ENCODE peak calls at places on chromosomes 7 and 10, in four cellular contexts. H is heart right ventricle, G is cardiac muscle cell, L is fibroblast of lung. U is an unnamed sample.
A peak's percentile ranks its signal among the peaks of the same experiment; 100 is the strongest.

GRCh38 chr10:95250856-95251255 is 39.9 kb downstream of the PDLIM1 start:
- DNase-seq in H (no peak), L (no peak), G (no peak), U (peak; percentile 3)

GRCh38 chr7:74183653-74184450 is 9.7 kb downstream of the EIF4H start:
- DNase-seq in H (no peak), G (no peak), L (no peak), U (no peak)

GRCh38 chr7:108200326-108200725 is 70.2 kb upstream of the LAMB4 start:
- DNase-seq in L (peak; percentile 24), G (no peak), H (no peak), U (no peak)

GRCh38 chr10:92914478-92915066 is 66.3 kb downstream of the EXOC6 start:
- DNase-seq in G (peak; percentile 60), L (peak; percentile 33), H (no peak), U (peak; percentile 44)

GRCh38 chr7:108973075-108973474 is 403.4 kb downstream of the DNAJB9 start:
- DNase-seq in G (peak; percentile 1), L (peak; percentile 1), H (no peak), U (no peak)

GRCh38 chr10:124125305-124126116 is 32.1 kb upstream of the CHST15 start:
- DNase-seq in G (peak; percentile 26), H (no peak), L (peak; percentile 81), U (peak; percentile 12)

GRCh38 chr10:85558533-85558932 is 808.1 kb downstream of the GRID1 start:
- DNase-seq in L (no peak), G (no peak), H (no peak), U (no peak)

GRCh38 chr10:132926777-132927650 is 15.4 kb downstream of the CFAP46 start:
- DNase-seq in G (no peak), L (no peak), H (no peak), U (no peak)

GRCh38 chr10:6070647-6071046 is 8.5 kb upstream of the IL2RA start:
- DNase-seq in L (peak; percentile 32), G (peak; percentile 33), H (no peak), U (no peak)

GRCh38 chr7:130639391-130639790 is 29.2 kb downstream of the COPG2 start:
- DNase-seq in L (no peak), G (no peak), H (no peak), U (no peak)

GRCh38 chr7:30996883-30997282 is 33.1 kb downstream of the GHRHR start:
- DNase-seq in L (no peak), G (no peak), H (no peak), U (no peak)

GRCh38 chr7:80804581-80804980 is 114.3 kb downstream of the SEMA3C start:
- DNase-seq in L (no peak), H (no peak), G (no peak), U (no peak)

GRCh38 chr10:80443531-80443974 is 10.6 kb upstream of the TSPAN14 start:
- DNase-seq in H (no peak), G (peak; percentile 67), L (no peak), U (peak; percentile 72)

GRCh38 chr7:18873674-18874341 is 243.6 kb downstream of the TWIST1 start:
- DNase-seq in H (no peak), L (peak; percentile 26), G (peak; percentile 50), U (no peak)

GRCh38 chr10:63120554-63120953 is 12.6 kb upstream of the NRBF2 start:
- DNase-seq in H (no peak), L (peak; percentile 99), G (peak; percentile 90), U (no peak)

GRCh38 chr7:78912781-78913180 is 540.7 kb downstream of the MAGI2 start:
- DNase-seq in G (peak; percentile 1), L (peak; percentile 10), H (no peak), U (no peak)

GRCh38 chr10:132642732-132643008 is 105.1 kb downstream of the INPP5A start:
- DNase-seq in L (no peak), G (no peak), H (no peak), U (no peak)

GRCh38 chr10:98391578-98391991 is 23.4 kb downstream of the PYROXD2 start:
- DNase-seq in L (no peak), G (peak; percentile 56), H (peak; percentile 66), U (no peak)

GRCh38 chr10:92695679-92696605 is 6.2 kb downstream of the HHEX start:
- DNase-seq in G (peak; percentile 59), H (no peak), L (peak; percentile 68), U (peak; percentile 91)

GRCh38 chr7:30708983-30709382 is 26.7 kb upstream of the CRHR2 start:
- DNase-seq in L (no peak), G (peak; percentile 85), H (peak; percentile 60), U (peak; percentile 36)

GRCh38 chr7:152733286-152733934 is 26.1 kb upstream of the ACTR3B start:
- DNase-seq in L (peak; percentile 3), G (no peak), H (no peak), U (no peak)
- H3K9me3 ChIP-seq in L (no peaks in the 10 kb centered on the region), G (no peaks in the 10 kb centered on the region), H (peaks cover 37% of the 10 kb centered on the region), U (no peaks in the 10 kb centered on the region)

GRCh38 chr10:74011762-74012161 is 13.8 kb downstream of the VCL start:
- DNase-seq in G (peak; percentile 94), L (peak; percentile 94), H (no peak), U (peak; percentile 57)
- H3K4me3 ChIP-seq in G (no peak overlapping the region), L (no peak overlapping the region), H (no peak overlapping the region), U (no peak overlapping the region)

GRCh38 chr7:68313806-68314205 is 1284.5 kb upstream of the AUTS2 start:
- DNase-seq in H (no peak), L (no peak), G (no peak), U (no peak)

GRCh38 chr7:68314208-68314607 is 1284.1 kb upstream of the AUTS2 start:
- DNase-seq in G (no peak), L (no peak), H (no peak), U (no peak)

GRCh38 chr7:68309271-68309670 is 1289.0 kb upstream of the AUTS2 start:
- DNase-seq in G (no peak), H (no peak), L (no peak), U (no peak)

GRCh38 chr7:68309806-68310205 is 1288.5 kb upstream of the AUTS2 start:
- DNase-seq in L (peak; percentile 51), G (no peak), H (no peak), U (no peak)

GRCh38 chr7:68311958-68312357 is 1286.3 kb upstream of the AUTS2 start:
- DNase-seq in G (no peak), L (no peak), H (no peak), U (no peak)
- H3K9me3 ChIP-seq in G (no peaks in the 10 kb centered on the region), L (no peaks in the 10 kb centered on the region), H (no peaks in the 10 kb centered on the region), U (no peaks in the 10 kb centered on the region)

GRCh38 chr7:132618956-132619305 is 42.7 kb upstream of the PLXNA4 start:
- DNase-seq in L (peak; percentile 80), H (no peak), G (peak; percentile 66), U (no peak)
- H3K4me3 ChIP-seq in L (no peak overlapping the region), H (no peak overlapping the region), G (no peak overlapping the region), U (no peak overlapping the region)

GRCh38 chr7:57438244-57438643 is 11.7 kb upstream of the ZNF716 start:
- DNase-seq in L (no peak), G (no peak), H (no peak), U (no peak)

GRCh38 chr7:57437581-57437980 is 12.4 kb upstream of the ZNF716 start:
- DNase-seq in G (no peak), H (no peak), L (no peak), U (no peak)

GRCh38 chr7:57427594-57427993 is 22.4 kb upstream of the ZNF716 start:
- DNase-seq in G (no peak), L (no peak), H (no peak), U (no peak)

GRCh38 chr7:57427146-57427545 is 22.8 kb upstream of the ZNF716 start:
- DNase-seq in G (no peak), H (no peak), L (no peak), U (no peak)

GRCh38 chr7:57432583-57432982 is 17.4 kb upstream of the ZNF716 start:
- DNase-seq in H (no peak), L (no peak), G (no peak), U (no peak)
- H3K9me3 ChIP-seq in H (peaks cover 3% of the 10 kb centered on the region), L (no peaks in the 10 kb centered on the region), G (no peaks in the 10 kb centered on the region), U (no peaks in the 10 kb centered on the region)

DNA sequence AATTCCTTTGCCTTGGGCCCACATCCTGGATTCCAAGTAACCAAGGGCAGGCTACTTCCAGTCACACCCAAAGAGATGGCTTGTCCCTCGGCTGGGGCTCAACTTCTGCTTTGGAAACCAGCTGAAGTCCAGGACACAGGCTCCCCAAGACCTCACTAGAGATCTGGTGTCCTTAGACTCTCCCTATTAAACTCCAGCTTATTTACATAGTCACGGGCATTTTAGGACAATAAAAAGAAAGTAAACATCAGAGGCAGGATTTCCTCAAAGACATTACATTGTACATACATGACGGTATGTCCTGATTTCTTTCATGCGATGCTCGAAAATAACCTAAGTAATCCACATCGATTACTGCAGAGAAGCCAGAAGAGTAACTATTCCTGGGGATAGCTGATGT is 461.5 kb upstream of the C7orf33 start:
- DNase-seq in G (no peak), L (no peak), H (no peak), U (no peak)
- H3K4me3 ChIP-seq in G (no peak overlapping the region), L (no peak overlapping the region), H (no peak overlapping the region), U (no peak overlapping the region)